ENCODE peak calls at places on chromosome 13, in six cellular contexts. A, G, J, P, T and S are unnamed samples.

GRCh38 chr13:36360863-36361262 is 14.7 kb upstream of the SPART start:
- DNase-seq in A (no peak), G (no peak), J (no peak), P (no peak), T (no peak), S (no peak)

GRCh38 chr13:113975416-113975815 is 1.5 kb upstream of the C13orf46 start:
- DNase-seq in A (no peak), G (no peak), J (no peak), P (no peak), T (no peak), S (no peak)

GRCh38 chr13:97018029-97018819 is 23.9 kb upstream of the OXGR1 start:
- DNase-seq in A (peak), G (peak), J (no peak), P (peak), T (peak), S (peak)

GRCh38 chr13:69856331-69856730 is 251.3 kb upstream of the ATXN8OS start:
- DNase-seq in A (no peak), G (no peak), J (peak), P (no peak), T (no peak), S (no peak)

GRCh38 chr13:36915106-36915505 is 4.9 kb downstream of the SMAD9 start:
- DNase-seq in A (no peak), G (no peak), J (no peak), P (no peak), T (no peak), S (no peak)

GRCh38 chr13:94674609-94675348 is 37.6 kb downstream of the SOX21 start:
- DNase-seq in A (peak), G (no peak), J (peak), P (no peak), T (peak), S (peak)

GRCh38 chr13:97901716-97902115 is 51.8 kb upstream of the IPO5 start:
- DNase-seq in A (no peak), G (no peak), J (no peak), P (no peak), T (no peak), S (no peak)

GRCh38 chr13:113970810-113971470 is 2.9 kb downstream of the C13orf46 start:
- DNase-seq in A (peak), G (peak), J (peak), P (peak), T (peak), S (peak)

GRCh38 chr13:38415233-38415632 is 65.6 kb downstream of the UFM1 start:
- DNase-seq in A (no peak), G (no peak), J (no peak), P (no peak), T (no peak), S (no peak)

GRCh38 chr13:48214519-48215121 is 18.4 kb upstream of the ITM2B start:
- DNase-seq in A (no peak), G (no peak), J (no peak), P (no peak), T (no peak), S (no peak)

GRCh38 chr13:43245374-43245964 is 222.1 kb downstream of the DNAJC15 start:
- DNase-seq in A (peak), G (peak), J (no peak), P (no peak), T (peak), S (peak)

GRCh38 chr13:90300015-90300414 is 1047.5 kb upstream of the MIR17HG start:
- DNase-seq in A (no peak), G (no peak), J (no peak), P (no peak), T (no peak), S (no peak)

GRCh38 chr13:50080158-50080855 is 65.1 kb downstream of the KCNRG start:
- DNase-seq in A (peak), G (no peak), J (no peak), P (no peak), T (peak), S (peak)

GRCh38 chr13:50130686-50131051 is 115.4 kb downstream of the KCNRG start:
- DNase-seq in A (peak), G (no peak), J (peak), P (peak), T (peak), S (peak)

GRCh38 chr13:77701305-77701704 is 3.8 kb downstream of the SLAIN1 start:
- DNase-seq in A (no peak), G (no peak), J (no peak), P (no peak), T (no peak), S (no peak)

GRCh38 chr13:98142427-98143156 is at the start of gene FARP1:
- DNase-seq in A (peak), G (peak), J (peak), P (peak), T (peak), S (peak)

GRCh38 chr13:59823495-59823894 is 340.2 kb downstream of the DIAPH3 start:
- DNase-seq in A (peak), G (no peak), J (no peak), P (no peak), T (peak), S (peak)

GRCh38 chr13:36447501-36447900 is 15.2 kb downstream of the CCNA1 start:
- DNase-seq in A (no peak), G (no peak), J (no peak), P (no peak), T (peak), S (peak)

GRCh38 chr13:84630486-84630885 is 748.2 kb upstream of the SLITRK1 start:
- DNase-seq in A (no peak), G (no peak), J (no peak), P (no peak), T (no peak), S (no peak)

GRCh38 chr13:41613984-41614581 is 156.7 kb downstream of the RGCC start:
- DNase-seq in A (peak), G (no peak), J (no peak), P (peak), T (peak), S (peak)

GRCh38 chr13:76471486-76471885 is 414.7 kb downstream of the KCTD12 start:
- DNase-seq in A (no peak), G (no peak), J (no peak), P (no peak), T (no peak), S (no peak)

GRCh38 chr13:83765796-83766195 is 116.5 kb downstream of the SLITRK1 start:
- DNase-seq in A (no peak), G (no peak), J (no peak), P (no peak), T (no peak), S (no peak)

GRCh38 chr13:21998279-21998678 is 327.4 kb downstream of the FGF9 start:
- DNase-seq in A (no peak), G (no peak), J (no peak), P (no peak), T (no peak), S (no peak)

GRCh38 chr13:19845758-19846157 is 17.7 kb downstream of the ZMYM5 start:
- DNase-seq in A (peak), G (peak), J (peak), P (peak), T (peak), S (peak)

GRCh38 chr13:43200736-43201135 is 177.3 kb downstream of the DNAJC15 start:
- DNase-seq in A (no peak), G (no peak), J (no peak), P (no peak), T (no peak), S (no peak)

GRCh38 chr13:94143624-94144350 is 335.7 kb downstream of the DCT start:
- DNase-seq in A (no peak), G (no peak), J (no peak), P (no peak), T (no peak), S (no peak)

GRCh38 chr13:101875717-101876393 is 423.4 kb downstream of the ITGBL1 start:
- DNase-seq in A (peak), G (peak), J (peak), P (no peak), T (peak), S (peak)

GRCh38 chr13:112768795-112769411 is 79.1 kb downstream of the ATP11A start:
- DNase-seq in A (no peak), G (no peak), J (no peak), P (no peak), T (no peak), S (no peak)

GRCh38 chr13:68064371-68064770 is 834.2 kb upstream of the PCDH9 start:
- DNase-seq in A (no peak), G (no peak), J (no peak), P (no peak), T (no peak), S (no peak)

GRCh38 chr13:21486322-21486721 is 27.2 kb upstream of the ZDHHC20 start:
- DNase-seq in A (no peak), G (no peak), J (no peak), P (no peak), T (no peak), S (no peak)

GRCh38 chr13:107866007-107866665 is 349.2 kb downstream of the LIG4 start:
- DNase-seq in A (peak), G (no peak), J (peak), P (no peak), T (no peak), S (peak)

GRCh38 chr13:93984876-93985275 is 494.6 kb downstream of the DCT start:
- DNase-seq in A (no peak), G (no peak), J (no peak), P (no peak), T (no peak), S (no peak)

GRCh38 chr13:88000239-88000638 is 329.1 kb downstream of the SLITRK5 start:
- DNase-seq in A (peak), G (no peak), J (no peak), P (no peak), T (no peak), S (no peak)
- TF ChIP-seq CTCF in A (peak), G (no peak), J (no peak), P (no peak), T (no peak), S (no peak)

GRCh38 chr13:23087884-23088283 is 92.9 kb upstream of the SGCG start:
- DNase-seq in A (peak), G (no peak), J (peak), P (no peak), T (peak), S (peak)
- TF ChIP-seq CTCF in A (peak), G (peak), J (no peak), P (no peak), T (peak), S (peak)

GRCh38 chr13:110920038-110920437 is 5.2 kb upstream of the ANKRD10 start:
- DNase-seq in A (no peak), G (no peak), J (no peak), P (no peak), T (no peak), S (no peak)
- TF ChIP-seq CTCF in A (no peak), G (no peak), J (no peak), P (no peak), T (no peak), S (no peak)

GRCh38 chr13:46982856-46983582 is 86.2 kb upstream of the HTR2A start:
- DNase-seq in A (no peak), G (no peak), J (no peak), P (no peak), T (no peak), S (no peak)
- TF ChIP-seq CTCF in A (no peak), G (no peak), J (no peak), P (no peak), T (no peak), S (no peak)

DNA sequence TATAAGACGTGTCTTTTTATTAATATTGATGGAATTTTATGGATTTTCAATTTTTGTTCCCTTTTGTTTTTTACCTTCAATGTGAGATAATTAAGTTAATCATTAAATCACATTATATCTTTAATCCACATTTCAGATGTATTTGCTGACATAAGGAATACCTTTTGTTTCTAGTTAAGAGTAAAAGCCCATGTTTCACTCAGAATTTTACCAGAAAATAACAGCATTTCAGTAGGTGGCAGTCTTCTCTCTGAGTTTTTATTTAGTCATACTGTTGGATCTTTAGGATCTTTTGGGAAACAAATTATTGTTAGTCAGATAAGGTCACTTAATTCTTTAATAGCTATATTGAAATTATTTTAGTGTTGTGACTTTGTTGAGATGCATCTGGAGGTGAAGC is 67.9 kb downstream of the NDFIP2 start:
- DNase-seq in A (peak), G (no peak), J (no peak), P (no peak), T (peak), S (peak)
- TF ChIP-seq CTCF in A (peak), G (peak), J (no peak), P (no peak), T (no peak), S (peak)

GRCh38 chr13:99608345-99608744 is 107.1 kb downstream of the TM9SF2 start:
- DNase-seq in A (no peak), G (no peak), J (no peak), P (no peak), T (no peak), S (no peak)

GRCh38 chr13:99605417-99606321 is 104.4 kb downstream of the TM9SF2 start:
- DNase-seq in A (no peak), G (no peak), J (peak), P (peak), T (no peak), S (no peak)

GRCh38 chr13:99610702-99611289 is 109.5 kb downstream of the TM9SF2 start:
- DNase-seq in A (no peak), G (no peak), J (no peak), P (no peak), T (no peak), S (no peak)

GRCh38 chr13:99604636-99605035 is 103.4 kb downstream of the TM9SF2 start:
- DNase-seq in A (no peak), G (no peak), J (no peak), P (no peak), T (no peak), S (no peak)

DNA sequence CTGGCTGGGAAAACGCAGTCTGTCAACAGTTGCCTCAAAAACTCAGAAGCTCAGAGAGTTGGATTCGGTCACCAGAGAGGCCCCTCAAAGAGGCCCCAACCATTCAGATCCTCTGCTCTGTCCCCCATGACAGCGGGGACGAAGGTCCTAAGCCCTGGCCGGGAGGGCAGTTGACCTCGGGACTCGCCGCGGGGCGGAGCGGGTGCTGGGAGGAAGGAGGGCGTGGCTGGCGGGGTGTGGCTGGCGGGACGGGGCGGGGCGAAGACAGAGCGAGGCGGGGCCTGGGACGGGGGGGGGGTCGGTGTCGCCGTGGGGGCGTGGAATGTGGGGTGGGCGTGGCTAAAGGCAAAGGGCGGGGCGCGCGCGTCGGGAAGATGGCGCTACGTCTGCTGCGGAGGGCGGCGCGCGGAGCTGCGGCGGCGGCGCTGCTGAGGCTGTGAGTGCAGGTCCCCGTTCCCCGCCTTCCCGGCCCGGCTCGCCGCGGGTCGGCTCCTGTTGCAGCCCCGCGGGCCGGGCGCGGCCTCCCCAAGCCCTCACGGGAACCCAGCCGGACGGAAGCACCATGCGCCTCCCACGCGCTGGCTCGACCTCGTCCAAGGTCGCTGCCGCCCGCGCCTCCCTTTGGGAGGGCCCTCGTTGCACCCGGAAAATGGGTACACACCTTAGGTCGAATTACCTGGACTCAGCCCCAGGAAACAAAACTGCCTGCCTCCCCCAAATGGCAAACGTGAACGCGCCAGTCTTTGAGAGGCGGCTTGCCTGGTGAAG is 105.2 kb downstream of the TM9SF2 start:
- DNase-seq in A (peak), G (peak), J (peak), P (peak), T (peak), S (peak)
- TF ChIP-seq CTCF in A (no peak), G (no peak), J (no peak), P (peak), T (no peak), S (no peak)

GRCh38 chr13:44972956-44973581 is 16.2 kb downstream of the NUFIP1 start:
- DNase-seq in A (peak), G (no peak), J (no peak), P (no peak), T (peak), S (peak)
- TF ChIP-seq CTCF in A (peak), G (peak), J (no peak), P (peak), T (no peak), S (peak)